ENCODE peak calls at places on chromosomes 6 and 20, in eight cellular contexts. One of them, this sample, is unnamed.

GRCh38 chr6:142478117-142478516 is 176.3 kb downstream of the ADGRG6 start:
- DNase-seq in heart right ventricle: no peak
- DNase-seq in omental fat pad: no peak
- DNase-seq in T follicular helper cell: no peak
- DNase-seq in substantia nigra: no peak
- DNase-seq in brain microvascular endothelial cell: peak
- DNase-seq in ACHN: peak
- DNase-seq in mucosa of gallbladder: no peak
- DNase-seq in this sample: no peak

GRCh38 chr6:29965873-29966601 is 23.7 kb downstream of the HLA-A start:
- DNase-seq in heart right ventricle: peak
- DNase-seq in omental fat pad: peak
- DNase-seq in T follicular helper cell: peak
- DNase-seq in substantia nigra: peak
- DNase-seq in brain microvascular endothelial cell: no peak
- DNase-seq in ACHN: peak
- DNase-seq in mucosa of gallbladder: peak
- DNase-seq in this sample: no peak

GRCh38 chr20:57977141-57977540 is 251.3 kb downstream of the ANKRD60 start:
- DNase-seq in heart right ventricle: peak
- DNase-seq in omental fat pad: no peak
- DNase-seq in T follicular helper cell: no peak
- DNase-seq in substantia nigra: no peak
- DNase-seq in brain microvascular endothelial cell: no peak
- DNase-seq in ACHN: no peak
- DNase-seq in mucosa of gallbladder: no peak
- DNase-seq in this sample: no peak

GRCh38 chr6:91483415-91483814 is 896.5 kb upstream of the MAP3K7 start:
- DNase-seq in heart right ventricle: no peak
- DNase-seq in omental fat pad: no peak
- DNase-seq in T follicular helper cell: no peak
- DNase-seq in substantia nigra: no peak
- DNase-seq in brain microvascular endothelial cell: no peak
- DNase-seq in ACHN: no peak
- DNase-seq in mucosa of gallbladder: no peak
- DNase-seq in this sample: no peak

GRCh38 chr6:68774843-68775242 is 139.8 kb downstream of the ADGRB3 start:
- DNase-seq in heart right ventricle: no peak
- DNase-seq in omental fat pad: no peak
- DNase-seq in T follicular helper cell: no peak
- DNase-seq in substantia nigra: no peak
- DNase-seq in brain microvascular endothelial cell: no peak
- DNase-seq in ACHN: no peak
- DNase-seq in mucosa of gallbladder: no peak
- DNase-seq in this sample: no peak

GRCh38 chr6:157912326-157912725 is 69.3 kb upstream of the SYNJ2 start:
- DNase-seq in heart right ventricle: no peak
- DNase-seq in omental fat pad: no peak
- DNase-seq in T follicular helper cell: no peak
- DNase-seq in substantia nigra: no peak
- DNase-seq in brain microvascular endothelial cell: peak
- DNase-seq in ACHN: no peak
- DNase-seq in mucosa of gallbladder: no peak
- DNase-seq in this sample: peak

GRCh38 chr6:32369678-32370077 is 2.0 kb downstream of the TSBP1 start:
- DNase-seq in heart right ventricle: no peak
- DNase-seq in omental fat pad: no peak
- DNase-seq in T follicular helper cell: no peak
- DNase-seq in substantia nigra: no peak
- DNase-seq in brain microvascular endothelial cell: peak
- DNase-seq in ACHN: peak
- DNase-seq in mucosa of gallbladder: no peak
- DNase-seq in this sample: peak

GRCh38 chr20:32456869-32457421 is 98.8 kb downstream of the ASXL1 start:
- DNase-seq in heart right ventricle: no peak
- DNase-seq in omental fat pad: no peak
- DNase-seq in T follicular helper cell: no peak
- DNase-seq in substantia nigra: no peak
- DNase-seq in brain microvascular endothelial cell: no peak
- DNase-seq in ACHN: peak
- DNase-seq in mucosa of gallbladder: no peak
- DNase-seq in this sample: no peak

GRCh38 chr6:85460951-85461805 is 11.3 kb downstream of the NT5E start:
- DNase-seq in heart right ventricle: no peak
- DNase-seq in omental fat pad: no peak
- DNase-seq in T follicular helper cell: no peak
- DNase-seq in substantia nigra: no peak
- DNase-seq in brain microvascular endothelial cell: no peak
- DNase-seq in ACHN: no peak
- DNase-seq in mucosa of gallbladder: no peak
- DNase-seq in this sample: no peak

GRCh38 chr6:112343375-112343774 is 3.8 kb upstream of the RFPL4B start:
- DNase-seq in heart right ventricle: no peak
- DNase-seq in omental fat pad: no peak
- DNase-seq in T follicular helper cell: no peak
- DNase-seq in substantia nigra: no peak
- DNase-seq in brain microvascular endothelial cell: no peak
- DNase-seq in ACHN: no peak
- DNase-seq in mucosa of gallbladder: no peak
- DNase-seq in this sample: no peak

GRCh38 chr6:151067684-151068596 is 171.8 kb upstream of the AKAP12 start:
- DNase-seq in heart right ventricle: peak
- DNase-seq in omental fat pad: peak
- DNase-seq in T follicular helper cell: no peak
- DNase-seq in substantia nigra: no peak
- DNase-seq in brain microvascular endothelial cell: peak
- DNase-seq in ACHN: peak
- DNase-seq in mucosa of gallbladder: peak
- DNase-seq in this sample: peak

GRCh38 chr6:25042599-25042936 is 106.8 kb upstream of the RIPOR2 start:
- DNase-seq in heart right ventricle: no peak
- DNase-seq in omental fat pad: no peak
- DNase-seq in T follicular helper cell: no peak
- DNase-seq in substantia nigra: no peak
- DNase-seq in brain microvascular endothelial cell: no peak
- DNase-seq in ACHN: no peak
- DNase-seq in mucosa of gallbladder: no peak
- DNase-seq in this sample: no peak

GRCh38 chr20:62624325-62624690 is 18.0 kb upstream of the SLCO4A1 start:
- DNase-seq in heart right ventricle: no peak
- DNase-seq in omental fat pad: no peak
- DNase-seq in T follicular helper cell: no peak
- DNase-seq in substantia nigra: no peak
- DNase-seq in brain microvascular endothelial cell: no peak
- DNase-seq in ACHN: no peak
- DNase-seq in mucosa of gallbladder: no peak
- DNase-seq in this sample: no peak

GRCh38 chr6:21836292-21836691 is 242.7 kb downstream of the SOX4 start:
- DNase-seq in heart right ventricle: no peak
- DNase-seq in omental fat pad: no peak
- DNase-seq in T follicular helper cell: no peak
- DNase-seq in substantia nigra: no peak
- DNase-seq in brain microvascular endothelial cell: no peak
- DNase-seq in ACHN: no peak
- DNase-seq in mucosa of gallbladder: no peak
- DNase-seq in this sample: no peak

GRCh38 chr6:157235600-157236039 is 87.7 kb downstream of the TMEM242 start:
- DNase-seq in heart right ventricle: peak
- DNase-seq in omental fat pad: no peak
- DNase-seq in T follicular helper cell: peak
- DNase-seq in substantia nigra: no peak
- DNase-seq in brain microvascular endothelial cell: peak
- DNase-seq in ACHN: peak
- DNase-seq in mucosa of gallbladder: peak
- DNase-seq in this sample: no peak

GRCh38 chr20:58293453-58293852 is 16.1 kb upstream of the RAB22A start:
- DNase-seq in heart right ventricle: peak
- DNase-seq in omental fat pad: no peak
- DNase-seq in T follicular helper cell: no peak
- DNase-seq in substantia nigra: no peak
- DNase-seq in brain microvascular endothelial cell: no peak
- DNase-seq in ACHN: peak
- DNase-seq in mucosa of gallbladder: no peak
- DNase-seq in this sample: no peak

GRCh38 chr20:24502184-24502583 is 32.8 kb downstream of the SYNDIG1 start:
- DNase-seq in heart right ventricle: no peak
- DNase-seq in omental fat pad: no peak
- DNase-seq in T follicular helper cell: no peak
- DNase-seq in substantia nigra: no peak
- DNase-seq in brain microvascular endothelial cell: peak
- DNase-seq in ACHN: no peak
- DNase-seq in mucosa of gallbladder: peak
- DNase-seq in this sample: peak

GRCh38 chr20:7379621-7380220 is 560.5 kb downstream of the HAO1 start:
- DNase-seq in heart right ventricle: no peak
- DNase-seq in omental fat pad: no peak
- DNase-seq in T follicular helper cell: no peak
- DNase-seq in substantia nigra: no peak
- DNase-seq in brain microvascular endothelial cell: no peak
- DNase-seq in ACHN: no peak
- DNase-seq in mucosa of gallbladder: no peak
- DNase-seq in this sample: no peak

GRCh38 chr6:44039839-44040350 is 87.4 kb downstream of the MRPL14 start:
- DNase-seq in heart right ventricle: no peak
- DNase-seq in omental fat pad: no peak
- DNase-seq in T follicular helper cell: no peak
- DNase-seq in substantia nigra: no peak
- DNase-seq in brain microvascular endothelial cell: no peak
- DNase-seq in ACHN: no peak
- DNase-seq in mucosa of gallbladder: no peak
- DNase-seq in this sample: no peak

GRCh38 chr6:90217621-90218496 is 78.8 kb downstream of the BACH2 start:
- DNase-seq in heart right ventricle: peak
- DNase-seq in omental fat pad: peak
- DNase-seq in T follicular helper cell: peak
- DNase-seq in substantia nigra: no peak
- DNase-seq in brain microvascular endothelial cell: no peak
- DNase-seq in ACHN: peak
- DNase-seq in mucosa of gallbladder: no peak
- DNase-seq in this sample: peak

GRCh38 chr6:132009175-132009574 is 58.0 kb upstream of the CCN2 start:
- DNase-seq in heart right ventricle: no peak
- DNase-seq in omental fat pad: no peak
- DNase-seq in T follicular helper cell: no peak
- DNase-seq in substantia nigra: no peak
- DNase-seq in brain microvascular endothelial cell: no peak
- DNase-seq in ACHN: no peak
- DNase-seq in mucosa of gallbladder: no peak
- DNase-seq in this sample: no peak

GRCh38 chr6:152648090-152648489 is 10.9 kb upstream of the SYNE1 start:
- DNase-seq in heart right ventricle: no peak
- DNase-seq in omental fat pad: no peak
- DNase-seq in T follicular helper cell: no peak
- DNase-seq in substantia nigra: no peak
- DNase-seq in brain microvascular endothelial cell: no peak
- DNase-seq in ACHN: no peak
- DNase-seq in mucosa of gallbladder: no peak
- DNase-seq in this sample: no peak

GRCh38 chr20:32846852-32847251 is 11.9 kb upstream of the EFCAB8 start:
- DNase-seq in heart right ventricle: no peak
- DNase-seq in omental fat pad: no peak
- DNase-seq in T follicular helper cell: no peak
- DNase-seq in substantia nigra: no peak
- DNase-seq in brain microvascular endothelial cell: no peak
- DNase-seq in ACHN: no peak
- DNase-seq in mucosa of gallbladder: no peak
- DNase-seq in this sample: no peak

GRCh38 chr20:1391640-1392442 is 1.0 kb downstream of the FKBP1A start:
- DNase-seq in heart right ventricle: no peak
- DNase-seq in omental fat pad: no peak
- DNase-seq in T follicular helper cell: no peak
- DNase-seq in substantia nigra: no peak
- DNase-seq in brain microvascular endothelial cell: no peak
- DNase-seq in ACHN: no peak
- DNase-seq in mucosa of gallbladder: no peak
- DNase-seq in this sample: no peak

GRCh38 chr6:168915855-168916254 is 337.8 kb downstream of the THBS2 start:
- DNase-seq in heart right ventricle: no peak
- DNase-seq in omental fat pad: no peak
- DNase-seq in T follicular helper cell: no peak
- DNase-seq in substantia nigra: no peak
- DNase-seq in brain microvascular endothelial cell: no peak
- DNase-seq in ACHN: no peak
- DNase-seq in mucosa of gallbladder: no peak
- DNase-seq in this sample: no peak

GRCh38 chr20:34368547-34368946 is 5.5 kb downstream of the ITCH start:
- DNase-seq in heart right ventricle: no peak
- DNase-seq in omental fat pad: no peak
- DNase-seq in T follicular helper cell: no peak
- DNase-seq in substantia nigra: no peak
- DNase-seq in brain microvascular endothelial cell: no peak
- DNase-seq in ACHN: no peak
- DNase-seq in mucosa of gallbladder: no peak
- DNase-seq in this sample: no peak

GRCh38 chr6:32154514-32155161 is 697 bp downstream of the PPT2 start:
- DNase-seq in heart right ventricle: peak
- DNase-seq in omental fat pad: no peak
- DNase-seq in T follicular helper cell: peak
- DNase-seq in substantia nigra: no peak
- DNase-seq in brain microvascular endothelial cell: peak
- DNase-seq in ACHN: peak
- DNase-seq in mucosa of gallbladder: peak
- DNase-seq in this sample: no peak

GRCh38 chr6:43428112-43428570 is 800 bp downstream of the ABCC10 start:
- DNase-seq in heart right ventricle: no peak
- DNase-seq in omental fat pad: no peak
- DNase-seq in T follicular helper cell: no peak
- DNase-seq in substantia nigra: no peak
- DNase-seq in brain microvascular endothelial cell: no peak
- DNase-seq in ACHN: no peak
- DNase-seq in mucosa of gallbladder: no peak
- DNase-seq in this sample: no peak

GRCh38 chr6:31776961-31777666 is at the start of gene VWA7:
- DNase-seq in heart right ventricle: peak
- DNase-seq in omental fat pad: peak
- DNase-seq in T follicular helper cell: peak
- DNase-seq in substantia nigra: no peak
- DNase-seq in brain microvascular endothelial cell: peak
- DNase-seq in ACHN: peak
- DNase-seq in mucosa of gallbladder: peak
- DNase-seq in this sample: no peak

GRCh38 chr6:166625356-166625755 is 1.7 kb downstream of the RPS6KA2 start:
- DNase-seq in heart right ventricle: no peak
- DNase-seq in omental fat pad: no peak
- DNase-seq in T follicular helper cell: no peak
- DNase-seq in substantia nigra: no peak
- DNase-seq in brain microvascular endothelial cell: peak
- DNase-seq in ACHN: no peak
- DNase-seq in mucosa of gallbladder: peak
- DNase-seq in this sample: no peak

GRCh38 chr6:28758046-28758817 is 165.6 kb downstream of the TRIM27 start:
- DNase-seq in heart right ventricle: no peak
- DNase-seq in omental fat pad: no peak
- DNase-seq in T follicular helper cell: no peak
- DNase-seq in substantia nigra: no peak
- DNase-seq in brain microvascular endothelial cell: peak
- DNase-seq in ACHN: peak
- DNase-seq in mucosa of gallbladder: no peak
- DNase-seq in this sample: no peak

GRCh38 chr20:58981564-58982364 is 708 bp downstream of the NELFCD start:
- DNase-seq in heart right ventricle: no peak
- DNase-seq in omental fat pad: no peak
- DNase-seq in T follicular helper cell: no peak
- DNase-seq in substantia nigra: no peak
- DNase-seq in brain microvascular endothelial cell: no peak
- DNase-seq in ACHN: no peak
- DNase-seq in mucosa of gallbladder: no peak
- DNase-seq in this sample: no peak

GRCh38 chr20:48190757-48191156 is 405.5 kb upstream of the SULF2 start:
- DNase-seq in heart right ventricle: no peak
- DNase-seq in omental fat pad: no peak
- DNase-seq in T follicular helper cell: no peak
- DNase-seq in substantia nigra: no peak
- DNase-seq in brain microvascular endothelial cell: no peak
- DNase-seq in ACHN: no peak
- DNase-seq in mucosa of gallbladder: no peak
- DNase-seq in this sample: no peak

GRCh38 chr6:151690303-151690702 is 117.2 kb upstream of the ESR1 start:
- DNase-seq in heart right ventricle: no peak
- DNase-seq in omental fat pad: no peak
- DNase-seq in T follicular helper cell: no peak
- DNase-seq in substantia nigra: no peak
- DNase-seq in brain microvascular endothelial cell: no peak
- DNase-seq in ACHN: peak
- DNase-seq in mucosa of gallbladder: no peak
- DNase-seq in this sample: no peak